ENCODE peak calls at places on chromosomes 11 and 22, in five cellular contexts. One of them, this sample, is unnamed.

GRCh38 chr11:125514336-125515101 is 18.5 kb upstream of the FEZ1 start:
- DNase-seq in IMR-90: peak
- DNase-seq in left ventricle myocardium inferior: no peak
- DNase-seq in HCT116: no peak
- DNase-seq in OCI-LY7: peak
- DNase-seq in this sample: peak

GRCh38 chr11:92129811-92130210 is 94.8 kb upstream of the FAT3 start:
- DNase-seq in IMR-90: no peak
- DNase-seq in HCT116: no peak
- DNase-seq in left ventricle myocardium inferior: no peak
- DNase-seq in OCI-LY7: no peak
- DNase-seq in this sample: no peak

GRCh38 chr11:123624974-123625373 is 29.4 kb downstream of the SCN3B start:
- DNase-seq in IMR-90: peak
- DNase-seq in left ventricle myocardium inferior: no peak
- DNase-seq in OCI-LY7: no peak
- DNase-seq in HCT116: no peak
- DNase-seq in this sample: no peak

GRCh38 chr22:46323126-46323525 is 12.4 kb upstream of the TRMU start:
- DNase-seq in OCI-LY7: no peak
- DNase-seq in left ventricle myocardium inferior: no peak
- DNase-seq in IMR-90: no peak
- DNase-seq in HCT116: no peak
- DNase-seq in this sample: no peak

GRCh38 chr11:119368121-119369034 is 13.1 kb downstream of the USP2 start:
- DNase-seq in OCI-LY7: no peak
- DNase-seq in IMR-90: peak
- DNase-seq in left ventricle myocardium inferior: peak
- DNase-seq in HCT116: no peak
- DNase-seq in this sample: peak

GRCh38 chr22:43090130-43090789 is 1.1 kb upstream of the TTLL1 start:
- DNase-seq in left ventricle myocardium inferior: peak
- DNase-seq in HCT116: peak
- DNase-seq in OCI-LY7: peak
- DNase-seq in IMR-90: peak
- DNase-seq in this sample: peak

GRCh38 chr22:19065298-19065859 is 56.8 kb downstream of the DGCR2 start:
- DNase-seq in OCI-LY7: no peak
- DNase-seq in IMR-90: no peak
- DNase-seq in HCT116: no peak
- DNase-seq in left ventricle myocardium inferior: no peak
- DNase-seq in this sample: no peak

GRCh38 chr11:8917157-8917820 is 6.3 kb downstream of the AKIP1 start:
- DNase-seq in left ventricle myocardium inferior: no peak
- DNase-seq in IMR-90: peak
- DNase-seq in OCI-LY7: no peak
- DNase-seq in HCT116: no peak
- DNase-seq in this sample: no peak

DNA sequence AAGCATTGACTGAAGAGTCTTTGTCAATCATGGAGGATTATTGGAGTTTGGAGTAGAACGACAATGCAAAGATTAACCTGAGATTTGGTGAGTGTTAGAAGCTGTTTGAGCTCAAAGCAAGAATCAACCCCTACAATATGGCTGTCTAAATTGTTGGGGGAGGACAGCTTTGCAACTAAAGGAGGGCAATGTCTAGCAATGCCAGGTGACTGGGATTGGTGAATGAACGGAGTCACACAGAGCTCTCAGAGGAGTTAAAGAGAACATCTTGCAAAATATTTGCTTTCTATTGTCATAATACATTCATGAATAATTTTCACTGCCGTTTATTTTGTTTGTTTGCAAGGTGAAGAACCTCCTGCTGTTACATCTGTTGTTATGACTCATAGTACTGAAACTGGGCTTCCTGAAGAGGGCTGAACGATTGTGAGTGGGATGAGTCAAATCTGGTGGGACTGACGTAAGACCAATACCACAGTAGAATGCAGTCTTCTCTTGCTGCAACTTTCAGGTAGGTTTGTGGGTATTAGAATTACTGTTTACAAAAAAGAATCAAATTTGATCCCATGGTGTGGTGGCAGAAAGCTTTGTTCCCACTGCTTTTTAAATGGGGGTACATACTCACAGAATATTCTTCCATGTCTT is 281.9 kb downstream of the CADM1 start:
- DNase-seq in OCI-LY7: peak
- DNase-seq in IMR-90: peak
- DNase-seq in HCT116: no peak
- DNase-seq in left ventricle myocardium inferior: no peak
- DNase-seq in this sample: no peak
- H3K4me3 ChIP-seq in OCI-LY7: peak
- H3K4me3 ChIP-seq in IMR-90: no peak
- H3K4me3 ChIP-seq in HCT116: no peak
- H3K4me3 ChIP-seq in left ventricle myocardium inferior: no peak
- H3K4me3 ChIP-seq in this sample: no peak

GRCh38 chr11:84163115-84163514 is 876.9 kb upstream of the CCDC90B start:
- DNase-seq in HCT116: no peak
- DNase-seq in left ventricle myocardium inferior: no peak
- DNase-seq in OCI-LY7: no peak
- DNase-seq in IMR-90: no peak
- DNase-seq in this sample: no peak
- H3K4me3 ChIP-seq in HCT116: no peak
- H3K4me3 ChIP-seq in left ventricle myocardium inferior: no peak
- H3K4me3 ChIP-seq in OCI-LY7: no peak
- H3K4me3 ChIP-seq in IMR-90: no peak
- H3K4me3 ChIP-seq in this sample: no peak

GRCh38 chr22:26953380-26953807 is 296.0 kb downstream of the MIAT start:
- DNase-seq in left ventricle myocardium inferior: no peak
- DNase-seq in IMR-90: no peak
- DNase-seq in OCI-LY7: no peak
- DNase-seq in HCT116: no peak
- DNase-seq in this sample: no peak

GRCh38 chr22:26956346-26956745 is 299.0 kb downstream of the MIAT start:
- DNase-seq in IMR-90: no peak
- DNase-seq in OCI-LY7: no peak
- DNase-seq in HCT116: no peak
- DNase-seq in left ventricle myocardium inferior: no peak
- DNase-seq in this sample: no peak

GRCh38 chr22:26952004-26952403 is 294.6 kb downstream of the MIAT start:
- DNase-seq in left ventricle myocardium inferior: no peak
- DNase-seq in IMR-90: no peak
- DNase-seq in HCT116: no peak
- DNase-seq in OCI-LY7: no peak
- DNase-seq in this sample: no peak

GRCh38 chr22:26949193-26949592 is 291.8 kb downstream of the MIAT start:
- DNase-seq in HCT116: no peak
- DNase-seq in OCI-LY7: no peak
- DNase-seq in left ventricle myocardium inferior: no peak
- DNase-seq in IMR-90: peak
- DNase-seq in this sample: peak

DNA sequence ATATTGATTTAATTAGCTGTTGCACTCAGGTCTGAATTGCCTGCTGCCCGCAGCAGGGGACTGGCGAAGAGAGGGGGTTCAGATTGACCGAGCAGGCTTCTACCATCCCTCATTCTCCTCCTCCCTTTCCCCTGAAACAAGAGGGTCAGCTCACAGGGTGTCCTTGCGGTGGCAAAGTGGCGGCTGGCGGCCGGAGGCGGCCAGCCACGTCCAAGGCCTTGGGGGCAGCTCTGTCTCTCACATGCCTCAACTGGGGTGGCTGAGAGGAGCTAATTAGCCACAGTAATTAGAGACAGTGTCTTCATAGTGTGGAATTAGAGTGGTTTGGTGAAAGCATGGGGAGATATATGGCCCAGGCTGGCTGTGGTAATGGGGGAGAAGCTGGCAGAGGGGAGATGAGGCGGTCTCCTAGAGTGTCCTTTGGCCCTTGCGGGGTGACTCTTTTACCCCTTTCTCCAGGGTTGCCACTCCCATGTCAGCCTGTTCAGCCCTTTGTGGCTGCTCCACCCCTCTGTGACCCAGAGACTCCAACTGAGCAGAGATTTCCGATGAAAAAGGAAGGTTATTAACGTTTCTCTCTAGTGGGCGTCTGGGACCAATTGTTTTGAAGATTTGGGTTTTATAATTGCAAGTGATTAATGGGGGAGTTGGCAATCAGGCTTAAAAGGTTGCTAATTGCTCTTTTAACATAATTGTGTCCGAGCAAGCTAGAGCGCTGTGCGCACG is 295.4 kb downstream of the MIAT start:
- DNase-seq in left ventricle myocardium inferior: no peak
- DNase-seq in OCI-LY7: no peak
- DNase-seq in HCT116: no peak
- DNase-seq in IMR-90: no peak
- DNase-seq in this sample: no peak
- H3K4me3 ChIP-seq in left ventricle myocardium inferior: no peak
- H3K4me3 ChIP-seq in OCI-LY7: no peak
- H3K4me3 ChIP-seq in HCT116: no peak
- H3K4me3 ChIP-seq in IMR-90: no peak
- H3K4me3 ChIP-seq in this sample: no peak

GRCh38 chr11:6629892-6630631 is 10.8 kb upstream of the TPP1 start:
- DNase-seq in OCI-LY7: no peak
- DNase-seq in IMR-90: no peak
- DNase-seq in left ventricle myocardium inferior: no peak
- DNase-seq in HCT116: no peak
- DNase-seq in this sample: peak
- H3K4me3 ChIP-seq in OCI-LY7: no peak
- H3K4me3 ChIP-seq in IMR-90: no peak
- H3K4me3 ChIP-seq in left ventricle myocardium inferior: no peak
- H3K4me3 ChIP-seq in HCT116: no peak
- H3K4me3 ChIP-seq in this sample: peak

GRCh38 chr11:65381721-65382035 is 768 bp downstream of the SLC25A45 start:
- DNase-seq in IMR-90: no peak
- DNase-seq in OCI-LY7: peak
- DNase-seq in left ventricle myocardium inferior: peak
- DNase-seq in HCT116: peak
- DNase-seq in this sample: no peak
- H3K4me3 ChIP-seq in IMR-90: peak
- H3K4me3 ChIP-seq in OCI-LY7: peak
- H3K4me3 ChIP-seq in left ventricle myocardium inferior: peak
- H3K4me3 ChIP-seq in HCT116: peak
- H3K4me3 ChIP-seq in this sample: peak

GRCh38 chr11:12815931-12816494 is 141.8 kb downstream of the TEAD1 start:
- DNase-seq in IMR-90: no peak
- DNase-seq in HCT116: no peak
- DNase-seq in left ventricle myocardium inferior: peak
- DNase-seq in OCI-LY7: peak
- DNase-seq in this sample: no peak

GRCh38 chr11:12813371-12814225 is 139.4 kb downstream of the TEAD1 start:
- DNase-seq in OCI-LY7: no peak
- DNase-seq in HCT116: no peak
- DNase-seq in IMR-90: peak
- DNase-seq in left ventricle myocardium inferior: no peak
- DNase-seq in this sample: no peak

GRCh38 chr11:12818333-12819015 is 144.3 kb downstream of the TEAD1 start:
- DNase-seq in left ventricle myocardium inferior: peak
- DNase-seq in OCI-LY7: no peak
- DNase-seq in IMR-90: peak
- DNase-seq in HCT116: no peak
- DNase-seq in this sample: no peak

GRCh38 chr11:12815150-12815523 is 140.9 kb downstream of the TEAD1 start:
- DNase-seq in OCI-LY7: no peak
- DNase-seq in HCT116: no peak
- DNase-seq in left ventricle myocardium inferior: no peak
- DNase-seq in IMR-90: no peak
- DNase-seq in this sample: no peak

GRCh38 chr11:12817681-12818332 is 143.6 kb downstream of the TEAD1 start:
- DNase-seq in HCT116: no peak
- DNase-seq in OCI-LY7: no peak
- DNase-seq in IMR-90: peak
- DNase-seq in left ventricle myocardium inferior: no peak
- DNase-seq in this sample: no peak
- H3K4me3 ChIP-seq in HCT116: no peak
- H3K4me3 ChIP-seq in OCI-LY7: no peak
- H3K4me3 ChIP-seq in IMR-90: no peak
- H3K4me3 ChIP-seq in left ventricle myocardium inferior: no peak
- H3K4me3 ChIP-seq in this sample: no peak

GRCh38 chr11:118211006-118211405 is 13.8 kb downstream of the JAML start:
- DNase-seq in IMR-90: no peak
- DNase-seq in left ventricle myocardium inferior: no peak
- DNase-seq in OCI-LY7: no peak
- DNase-seq in HCT116: no peak
- DNase-seq in this sample: no peak
- H3K4me3 ChIP-seq in IMR-90: no peak
- H3K4me3 ChIP-seq in left ventricle myocardium inferior: peak
- H3K4me3 ChIP-seq in OCI-LY7: no peak
- H3K4me3 ChIP-seq in HCT116: no peak
- H3K4me3 ChIP-seq in this sample: no peak

This sample was measured in Caco-2.